ENCODE peak calls at places on chromosomes 16 and 17, in five cellular contexts. U is A549, Q is psoas muscle, W is brain microvascular endothelial cell, S is AG10803. A is an unnamed sample.

GRCh38 chr17:13027246-13027645 is 9.4 kb upstream of the ELAC2 start:
- DNase-seq in U (no peak), S (peak), Q (no peak), W (no peak), A (no peak)

GRCh38 chr17:44118427-44119050 is 4.9 kb downstream of the HDAC5 start:
- DNase-seq in U (no peak), W (no peak), S (no peak), Q (no peak), A (no peak)

GRCh38 chr17:27456681-27457404 is 595 bp downstream of the KSR1 start:
- DNase-seq in W (no peak), S (no peak), Q (peak), U (no peak), A (peak)

GRCh38 chr17:39152134-39152884 is 872 bp upstream of the PLXDC1 start:
- DNase-seq in Q (no peak), S (no peak), W (no peak), U (peak), A (no peak)

GRCh38 chr16:85136213-85136704 is 24.0 kb upstream of the CIBAR2 start:
- DNase-seq in W (no peak), Q (peak), S (no peak), U (no peak), A (peak)

GRCh38 chr16:19415461-19415860 is 2.2 kb upstream of the TMC5 start:
- DNase-seq in Q (no peak), S (no peak), W (no peak), U (no peak), A (no peak)

GRCh38 chr16:79658301-79659001 is 57.9 kb upstream of the MAF start:
- DNase-seq in W (peak), U (peak), Q (peak), S (peak), A (peak)

GRCh38 chr16:87554754-87555427 is 47.4 kb upstream of the JPH3 start:
- DNase-seq in S (no peak), Q (no peak), W (no peak), U (no peak), A (no peak)

GRCh38 chr16:28534542-28535373 is 4.0 kb downstream of the NUPR1 start:
- DNase-seq in S (peak), W (no peak), U (no peak), Q (peak), A (peak)

GRCh38 chr17:7716901-7717755 is at the start of gene DNAH2:
- DNase-seq in S (peak), Q (peak), W (peak), U (peak), A (peak)

GRCh38 chr16:85724936-85725335 is 26.0 kb downstream of the C16orf74 start:
- DNase-seq in W (no peak), U (no peak), Q (no peak), S (no peak), A (no peak)

GRCh38 chr16:3101018-3101840 is 2.1 kb upstream of the ZSCAN10 start:
- DNase-seq in Q (no peak), W (no peak), U (peak), S (peak), A (peak)
- TF ChIP-seq CTCF in Q (peak), W (peak), U (peak), S (peak), A (peak)

GRCh38 chr17:3914319-3914685 is 2.0 kb downstream of the P2RX1 start:
- DNase-seq in Q (no peak), W (no peak), S (no peak), U (no peak), A (no peak)
- H3K4me3 ChIP-seq in Q (no peak), W (no peak), S (no peak), U (no peak), A (no peak)

DNA sequence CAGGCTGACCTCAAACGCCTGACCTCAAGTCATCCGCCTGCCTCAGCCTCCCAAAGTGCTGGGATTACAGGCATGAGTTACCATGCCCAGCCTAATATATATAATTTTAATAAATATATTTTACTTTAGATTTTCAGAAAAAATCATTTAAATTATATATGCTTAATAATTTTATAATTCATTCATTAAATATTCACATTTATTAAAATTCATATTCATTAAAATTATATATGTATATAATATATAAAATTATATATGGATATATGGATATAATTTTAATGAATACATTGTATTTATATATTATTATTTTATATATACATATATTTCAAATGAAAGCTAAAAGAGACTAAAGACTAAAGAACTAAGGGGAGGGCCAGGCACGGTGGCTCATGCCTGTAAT is 29.4 kb downstream of the COPRS start:
- DNase-seq in W (no peak), Q (no peak), S (no peak), U (no peak), A (no peak)
- TF ChIP-seq CTCF in W (no peak), Q (no peak), S (no peak), U (no peak), A (no peak)

GRCh38 chr16:24328835-24329418 is 72.8 kb downstream of the CACNG3 start:
- DNase-seq in Q (no peak), S (no peak), W (no peak), U (no peak), A (no peak)

GRCh38 chr16:24337013-24337412 is 80.9 kb downstream of the CACNG3 start:
- DNase-seq in W (no peak), U (no peak), Q (no peak), S (no peak), A (no peak)

GRCh38 chr16:24332178-24332577 is 76.0 kb downstream of the CACNG3 start:
- DNase-seq in U (no peak), Q (no peak), S (no peak), W (no peak), A (no peak)

GRCh38 chr16:24336491-24336890 is 80.4 kb downstream of the CACNG3 start:
- DNase-seq in S (no peak), Q (no peak), W (no peak), U (no peak), A (no peak)

GRCh38 chr16:24332695-24333094 is 76.6 kb downstream of the CACNG3 start:
- DNase-seq in Q (no peak), S (no peak), U (no peak), W (no peak), A (no peak)
- H3K4me3 ChIP-seq in Q (no peak), S (no peak), U (no peak), W (no peak), A (no peak)

DNA sequence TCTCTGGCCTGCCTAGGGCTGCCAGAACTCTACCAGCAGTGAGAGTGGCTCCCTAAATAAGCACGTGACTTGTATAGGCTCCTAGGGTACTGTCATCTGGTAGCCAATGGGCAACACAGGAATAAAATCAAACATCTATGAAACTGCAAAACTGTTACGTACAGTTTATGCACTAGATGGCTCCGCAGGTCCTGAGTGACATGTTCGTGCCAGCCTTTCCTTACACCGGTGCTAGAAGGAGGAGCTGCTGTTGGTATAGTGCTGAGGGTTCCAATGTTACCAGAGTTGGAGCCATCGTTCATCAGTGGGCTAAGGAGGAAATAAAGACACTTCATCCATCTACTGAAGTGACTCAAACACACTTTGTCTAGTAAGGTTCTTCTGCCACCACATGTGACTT is 63.2 kb upstream of the TRAP1 start:
- DNase-seq in W (peak), S (peak), U (no peak), Q (no peak), A (peak)
- TF ChIP-seq CTCF in W (peak), S (no peak), U (peak), Q (no peak), A (no peak)

A was measured in cardiac fibroblast.